ENCODE peak calls at places on chromosomes 1 and 21, in six cellular contexts. Z is GM12878, T is SK-N-SH, E is HepG2, Y is HL-60, H is H1. I is an unnamed sample.

GRCh38 chr1:217982711-217983405 is 302.2 kb upstream of the RRP15 start:
- DNase-seq in Z (no peak), T (no peak), E (no peak), Y (no peak), H (no peak), I (no peak)

GRCh38 chr1:199585392-199585791 is 442.1 kb upstream of the NR5A2 start:
- DNase-seq in Z (no peak), T (no peak), E (no peak), Y (no peak), H (no peak), I (no peak)

GRCh38 chr1:172674831-172675613 is 16.1 kb downstream of the FASLG start:
- DNase-seq in Z (no peak), T (no peak), E (no peak), Y (no peak), H (no peak), I (no peak)

GRCh38 chr21:46180778-46181391 is 3.4 kb downstream of the SPATC1L start:
- DNase-seq in Z (no peak), T (no peak), E (no peak), Y (no peak), H (no peak), I (no peak)

GRCh38 chr1:243882276-243882675 is 32.2 kb upstream of the AKT3 start:
- DNase-seq in Z (no peak), T (no peak), E (no peak), Y (no peak), H (no peak), I (peak)

GRCh38 chr1:18955442-18956188 is 861 bp downstream of the IFFO2 start:
- DNase-seq in Z (no peak), T (peak), E (no peak), Y (peak), H (peak), I (peak)

GRCh38 chr1:41671116-41671755 is 186.8 kb upstream of the EDN2 start:
- DNase-seq in Z (no peak), T (no peak), E (no peak), Y (no peak), H (no peak), I (no peak)

GRCh38 chr1:150162862-150163706 is 13.4 kb downstream of the PLEKHO1 start:
- DNase-seq in Z (peak), T (peak), E (peak), Y (peak), H (peak), I (peak)

GRCh38 chr21:45276620-45277019 is 11.1 kb downstream of the POFUT2 start:
- DNase-seq in Z (no peak), T (no peak), E (no peak), Y (no peak), H (no peak), I (no peak)

GRCh38 chr1:116172666-116173065 is 61.5 kb downstream of the MAB21L3 start:
- DNase-seq in Z (no peak), T (no peak), E (peak), Y (no peak), H (no peak), I (no peak)

GRCh38 chr1:191963286-191963685 is 195.0 kb upstream of the RGS18 start:
- DNase-seq in Z (no peak), T (no peak), E (no peak), Y (no peak), H (no peak), I (no peak)

GRCh38 chr1:66495490-66495889 is 38.5 kb upstream of the SGIP1 start:
- DNase-seq in Z (no peak), T (peak), E (no peak), Y (no peak), H (no peak), I (no peak)

GRCh38 chr1:38835230-38835827 is 24.2 kb downstream of the RRAGC start:
- DNase-seq in Z (peak), T (peak), E (peak), Y (peak), H (no peak), I (peak)

GRCh38 chr1:46645815-46646214 is 22.3 kb downstream of the ATPAF1 start:
- DNase-seq in Z (no peak), T (no peak), E (no peak), Y (no peak), H (no peak), I (no peak)

GRCh38 chr1:119139857-119140176 is 636 bp downstream of the WARS2 start:
- DNase-seq in Z (no peak), T (no peak), E (no peak), Y (no peak), H (no peak), I (peak)

GRCh38 chr1:202565890-202566289 is 144.4 kb downstream of the SYT2 start:
- DNase-seq in Z (peak), T (no peak), E (no peak), Y (no peak), H (no peak), I (no peak)

GRCh38 chr1:108719654-108720435 is 7.1 kb downstream of the FNDC7 start:
- DNase-seq in Z (no peak), T (no peak), E (peak), Y (no peak), H (no peak), I (peak)

GRCh38 chr1:177069489-177069888 is 95.0 kb downstream of the ASTN1 start:
- DNase-seq in Z (no peak), T (no peak), E (no peak), Y (no peak), H (no peak), I (no peak)

GRCh38 chr1:39900662-39901485 is 843 bp downstream of the MYCL start:
- DNase-seq in Z (no peak), T (peak), E (no peak), Y (no peak), H (peak), I (peak)

GRCh38 chr1:206709322-206709721 is 24.6 kb downstream of the MAPKAPK2 start:
- DNase-seq in Z (no peak), T (no peak), E (no peak), Y (no peak), H (no peak), I (no peak)

GRCh38 chr1:182629674-182630073 is 25.5 kb upstream of the RGS16 start:
- DNase-seq in Z (no peak), T (no peak), E (no peak), Y (no peak), H (no peak), I (no peak)

GRCh38 chr1:1219341-1219740 is 5.4 kb upstream of the TNFRSF4 start:
- DNase-seq in Z (no peak), T (no peak), E (no peak), Y (no peak), H (no peak), I (no peak)

GRCh38 chr1:107871259-107871658 is 93.7 kb downstream of the VAV3 start:
- DNase-seq in Z (no peak), T (no peak), E (no peak), Y (no peak), H (no peak), I (no peak)

GRCh38 chr21:46599251-46599572 is 5.7 kb downstream of the S100B start:
- DNase-seq in Z (no peak), T (peak), E (peak), Y (no peak), H (no peak), I (peak)

GRCh38 chr1:239725371-239725770 is 339.0 kb downstream of the CHRM3 start:
- DNase-seq in Z (no peak), T (no peak), E (no peak), Y (no peak), H (no peak), I (no peak)

GRCh38 chr1:39720094-39720999 is 18.3 kb upstream of the PPIE start:
- DNase-seq in Z (no peak), T (peak), E (peak), Y (peak), H (no peak), I (peak)

GRCh38 chr1:199687321-199687720 is 340.2 kb upstream of the NR5A2 start:
- DNase-seq in Z (no peak), T (no peak), E (no peak), Y (no peak), H (no peak), I (no peak)

GRCh38 chr1:187294421-187295201 is 465.9 kb downstream of the PLA2G4A start:
- DNase-seq in Z (no peak), T (no peak), E (no peak), Y (no peak), H (no peak), I (no peak)

GRCh38 chr21:45981154-45981606 is 390 bp upstream of the COL6A1 start:
- DNase-seq in Z (no peak), T (peak), E (peak), Y (peak), H (peak), I (peak)

GRCh38 chr1:115524211-115524610 is 117.6 kb upstream of the VANGL1 start:
- DNase-seq in Z (no peak), T (no peak), E (no peak), Y (no peak), H (no peak), I (no peak)

DNA sequence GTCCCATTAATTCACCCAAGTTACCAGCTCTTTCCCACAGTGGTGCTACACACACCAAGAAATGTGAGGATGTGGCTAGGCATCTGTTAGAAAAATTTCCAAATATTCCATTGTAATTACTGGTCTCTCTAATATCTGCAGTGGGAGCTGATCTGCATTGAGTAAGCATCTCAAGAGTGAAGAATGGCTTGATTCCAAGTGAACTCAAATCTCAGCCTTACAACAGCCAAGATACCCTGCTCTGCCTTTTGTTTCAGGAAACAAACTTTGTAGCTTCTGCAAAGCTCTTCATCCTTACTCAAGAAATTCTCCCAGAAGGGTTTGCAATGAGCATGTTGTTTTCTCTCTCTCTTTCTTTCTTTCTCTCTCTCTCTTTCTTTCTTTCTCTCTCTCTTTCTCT is 181.1 kb downstream of the FCRL5 start:
- DNase-seq in Z (no peak), T (no peak), E (no peak), Y (no peak), H (no peak), I (no peak)
- TF ChIP-seq GABPA in Z (no peak), T (no peak), E (no peak), Y (no peak), H (no peak), I (no peak)

DNA sequence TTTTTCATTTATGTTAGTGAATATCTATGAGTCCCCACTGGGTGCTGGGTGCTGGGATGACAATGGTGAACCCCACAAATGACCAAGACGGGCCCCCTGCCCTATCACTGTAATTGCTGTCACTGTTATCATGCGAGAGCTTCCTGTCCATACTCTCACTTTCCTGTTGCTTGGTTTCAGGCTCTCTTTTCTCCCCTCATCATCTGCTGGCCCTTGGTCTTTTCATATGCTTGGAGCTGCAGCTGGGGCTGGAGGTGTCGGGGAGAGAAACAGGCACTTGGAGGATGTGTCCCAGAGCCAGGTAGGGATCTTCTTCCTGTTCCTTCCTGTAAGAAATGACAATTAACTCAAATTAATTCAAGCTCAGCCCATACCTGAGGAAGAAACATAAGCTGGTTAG is 348.0 kb downstream of the PTPRU start:
- DNase-seq in Z (no peak), T (no peak), E (no peak), Y (no peak), H (no peak), I (no peak)
- TF ChIP-seq GABPA in Z (no peak), T (no peak), E (no peak), Y (no peak), H (no peak), I (no peak)

GRCh38 chr21:38766987-38767722 is 38.6 kb upstream of the ETS2 start:
- DNase-seq in Z (peak), T (no peak), E (peak), Y (peak), H (no peak), I (no peak)

GRCh38 chr21:38771536-38771935 is 34.2 kb upstream of the ETS2 start:
- DNase-seq in Z (no peak), T (no peak), E (no peak), Y (no peak), H (no peak), I (no peak)

GRCh38 chr21:38768385-38769071 is 37.2 kb upstream of the ETS2 start:
- DNase-seq in Z (no peak), T (no peak), E (no peak), Y (no peak), H (no peak), I (no peak)

GRCh38 chr21:38770660-38771059 is 35.1 kb upstream of the ETS2 start:
- DNase-seq in Z (no peak), T (no peak), E (no peak), Y (no peak), H (no peak), I (no peak)

DNA sequence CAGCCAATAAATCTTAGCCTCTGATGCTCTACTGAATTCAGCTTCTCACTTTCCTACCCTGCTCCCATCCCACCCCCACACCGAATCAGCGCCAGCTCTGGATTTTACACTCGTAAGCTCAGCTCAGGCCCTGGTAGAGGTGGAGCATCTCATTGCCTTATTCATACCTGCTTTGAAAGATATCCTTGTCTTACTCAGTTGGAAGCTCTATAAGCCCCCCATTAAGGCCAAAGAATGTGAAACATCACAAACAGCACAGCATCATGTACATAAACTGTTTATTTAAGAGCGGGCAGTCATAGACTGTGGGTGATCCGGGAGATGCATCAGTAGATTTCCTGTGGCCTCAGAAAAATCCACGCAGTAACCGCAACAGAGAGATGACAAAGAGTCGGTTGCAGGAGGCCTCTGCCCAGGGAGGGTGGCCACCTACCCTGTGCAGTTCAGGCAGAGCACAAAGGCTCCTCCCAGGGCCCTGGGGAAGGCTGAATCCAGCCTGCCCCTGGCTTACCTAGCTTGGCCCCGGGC is 36.4 kb upstream of the ETS2 start:
- DNase-seq in Z (no peak), T (no peak), E (no peak), Y (no peak), H (no peak), I (no peak)
- TF ChIP-seq GABPA in Z (no peak), T (no peak), E (no peak), Y (no peak), H (no peak), I (no peak)

GRCh38 chr1:76262591-76262990 is 188.0 kb downstream of the ST6GALNAC3 start:
- DNase-seq in Z (no peak), T (no peak), E (no peak), Y (no peak), H (no peak), I (no peak)
- TF ChIP-seq GABPA in Z (no peak), T (no peak), E (no peak), Y (no peak), H (no peak), I (no peak)

I was measured in K562.